ENCODE peak calls at places on chromosomes 12 and 14, in nine cellular contexts. N is nephron progenitor cell, L is natural killer cell, B is lower leg skin, A is tibial artery, T is endothelial cell, C is endothelial cell of umbilical vein, G is A549, E is cardiac muscle cell. O is an unnamed sample.

GRCh38 chr12:84856156-84856900 is 56.3 kb downstream of the SLC6A15 start:
- DNase-seq in T (no peak), C (no peak), B (no peak), E (no peak), L (no peak), N (no peak), G (no peak), A (no peak), O (no peak)

GRCh38 chr12:108508243-108508642 is 6.8 kb upstream of the FICD start:
- DNase-seq in E (no peak), N (no peak), C (no peak), B (no peak), L (no peak), A (no peak), T (no peak), G (no peak), O (no peak)

GRCh38 chr12:57459055-57459749 is 383 bp upstream of the GLI1 start:
- DNase-seq in E (peak), N (peak), T (peak), L (peak), C (peak), A (peak), B (peak), G (peak), O (peak)

GRCh38 chr14:91261115-91261514 is 16.6 kb upstream of the GPR68 start:
- DNase-seq in G (no peak), N (no peak), T (no peak), E (no peak), L (peak), B (no peak), A (no peak), C (no peak), O (no peak)

GRCh38 chr14:39430762-39431415 is 1.3 kb downstream of the FBXO33 start:
- DNase-seq in E (no peak), T (no peak), B (no peak), A (no peak), N (peak), L (no peak), C (peak), G (no peak), O (no peak)

GRCh38 chr14:63922696-63923421 is 70.1 kb downstream of the SYNE2 start:
- DNase-seq in A (peak), G (peak), T (no peak), N (no peak), C (no peak), B (peak), L (no peak), E (no peak), O (no peak)

GRCh38 chr12:117818400-117818799 is 150.4 kb downstream of the KSR2 start:
- DNase-seq in T (no peak), G (no peak), E (no peak), L (no peak), N (no peak), A (no peak), C (no peak), B (no peak), O (no peak)

GRCh38 chr12:42468341-42468821 is 121.2 kb downstream of the PRICKLE1 start:
- DNase-seq in B (no peak), E (no peak), G (no peak), A (no peak), T (no peak), L (no peak), C (no peak), N (no peak), O (no peak)

GRCh38 chr12:111163422-111163821 is 205.5 kb downstream of the PHETA1 start:
- DNase-seq in G (no peak), T (no peak), E (no peak), N (no peak), C (no peak), B (no peak), A (no peak), L (no peak), O (no peak)

GRCh38 chr12:94289551-94290312 is 141.4 kb downstream of the PLXNC1 start:
- DNase-seq in A (no peak), N (no peak), T (no peak), C (peak), G (no peak), E (peak), L (no peak), B (no peak), O (no peak)

GRCh38 chr14:36320210-36321003 is at the start of gene MBIP:
- DNase-seq in A (peak), T (peak), N (peak), E (peak), L (peak), B (peak), G (peak), C (peak), O (peak)

GRCh38 chr12:49936895-49937294 is 13.6 kb upstream of the AQP2 start:
- DNase-seq in E (no peak), A (no peak), B (no peak), T (no peak), L (no peak), C (no peak), N (no peak), G (no peak), O (no peak)

GRCh38 chr14:52115286-52115685 is 46.4 kb upstream of the NID2 start:
- DNase-seq in E (no peak), A (no peak), G (no peak), C (no peak), L (no peak), N (no peak), B (no peak), T (no peak), O (no peak)

GRCh38 chr12:131375261-131375971 is 335.5 kb upstream of the SFSWAP start:
- DNase-seq in T (no peak), C (no peak), G (no peak), B (peak), L (no peak), E (no peak), N (no peak), A (no peak), O (no peak)

GRCh38 chr12:106519587-106519986 is 63.2 kb upstream of the RFX4 start:
- DNase-seq in N (no peak), E (no peak), B (no peak), L (no peak), T (no peak), A (no peak), G (no peak), C (no peak), O (no peak)

GRCh38 chr12:110932048-110932447 is 11.7 kb upstream of the MYL2 start:
- DNase-seq in B (peak), L (no peak), E (no peak), A (no peak), T (peak), N (peak), C (no peak), G (no peak), O (no peak)

GRCh38 chr14:89773644-89774316 is 180.8 kb downstream of the EFCAB11 start:
- DNase-seq in N (peak), L (peak), B (no peak), E (peak), C (peak), A (no peak), T (peak), G (peak), O (no peak)

GRCh38 chr12:65568517-65568916 is 255.8 kb upstream of the HMGA2 start:
- DNase-seq in E (no peak), T (no peak), C (peak), N (no peak), B (no peak), A (no peak), G (no peak), L (no peak), O (no peak)

GRCh38 chr14:50064993-50065392 is 51.4 kb downstream of the VCPKMT start:
- DNase-seq in T (no peak), E (no peak), N (no peak), L (peak), C (no peak), A (no peak), B (peak), G (no peak), O (no peak)

GRCh38 chr12:61536525-61536924 is 723.7 kb upstream of the USP15 start:
- DNase-seq in T (no peak), A (no peak), L (no peak), B (no peak), C (no peak), E (no peak), N (no peak), G (no peak), O (no peak)

GRCh38 chr12:61536117-61536516 is 724.1 kb upstream of the USP15 start:
- DNase-seq in N (no peak), B (no peak), T (no peak), C (no peak), G (no peak), L (no peak), A (no peak), E (no peak), O (no peak)

GRCh38 chr12:61538951-61539350 is 721.3 kb upstream of the USP15 start:
- DNase-seq in E (no peak), G (no peak), C (no peak), L (no peak), T (peak), A (no peak), B (no peak), N (no peak), O (no peak)
- TF ChIP-seq CTCF in E (no peak), G (no peak), C (no peak), L (no peak), T (no peak), A (peak), B (no peak), N (no peak), O (peak)

GRCh38 chr12:92007787-92008186 is 137.9 kb downstream of the BTG1 start:
- DNase-seq in G (no peak), C (no peak), A (no peak), L (no peak), E (no peak), T (no peak), N (no peak), B (no peak), O (no peak)
- TF ChIP-seq CTCF in G (no peak), C (no peak), A (no peak), L (no peak), E (no peak), T (no peak), N (no peak), B (no peak), O (no peak)

GRCh38 chr14:100072783-100073346 is 7.6 kb downstream of the EVL start:
- DNase-seq in G (no peak), B (no peak), A (no peak), L (peak), T (no peak), N (no peak), E (no peak), C (no peak), O (no peak)
- TF ChIP-seq CTCF in G (no peak), B (no peak), A (no peak), L (peak), T (no peak), N (no peak), E (no peak), C (no peak), O (no peak)

GRCh38 chr12:41368006-41368405 is 179.9 kb downstream of the PDZRN4 start:
- DNase-seq in B (no peak), G (no peak), T (no peak), N (no peak), C (no peak), A (no peak), E (no peak), L (no peak), O (no peak)
- TF ChIP-seq CTCF in B (no peak), G (no peak), T (peak), N (no peak), C (peak), A (no peak), E (peak), L (no peak), O (peak)

GRCh38 chr14:37623971-37624370 is 28.5 kb downstream of the TTC6 start:
- DNase-seq in N (no peak), E (no peak), C (no peak), G (no peak), B (no peak), A (no peak), L (no peak), T (no peak), O (no peak)

GRCh38 chr14:37623552-37623951 is 28.1 kb downstream of the TTC6 start:
- DNase-seq in E (no peak), N (no peak), C (peak), A (no peak), L (no peak), B (no peak), G (no peak), T (no peak), O (no peak)

GRCh38 chr14:37620856-37621255 is 25.4 kb downstream of the TTC6 start:
- DNase-seq in E (no peak), L (no peak), A (no peak), N (no peak), C (no peak), B (no peak), T (no peak), G (no peak), O (no peak)

GRCh38 chr14:37625597-37626595 is 30.5 kb downstream of the TTC6 start:
- DNase-seq in T (no peak), N (no peak), B (no peak), G (no peak), A (no peak), E (no peak), C (no peak), L (no peak), O (no peak)

GRCh38 chr14:37622231-37622923 is 26.9 kb downstream of the TTC6 start:
- DNase-seq in C (peak), G (no peak), N (peak), A (no peak), T (peak), L (no peak), B (no peak), E (peak), O (no peak)
- TF ChIP-seq CTCF in C (no peak), G (no peak), N (no peak), A (no peak), T (no peak), L (no peak), B (no peak), E (peak), O (no peak)